ENCODE peak calls at places on chromosome 20, in six cellular contexts. W is Caco-2; P is AG04449; M is cardiac fibroblast; F is CD4-positive, alpha-beta memory T cell; Q is ovary. R is an unnamed sample.

GRCh38 chr20:51628533-51629398 is 86.2 kb upstream of the NFATC2 start:
- DNase-seq in W (no peak), P (no peak), M (peak; percentile 79), F (no peak), Q (no peak), R (peak; percentile 66)

GRCh38 chr20:20711413-20711812 is 1.0 kb downstream of the RALGAPA2 start:
- DNase-seq in W (peak; percentile 40), P (no peak), M (no peak), F (no peak), Q (no peak), R (no peak)

GRCh38 chr20:41173791-41174341 is 36.5 kb downstream of the PLCG1 start:
- DNase-seq in W (peak; percentile 41), P (no peak), M (no peak), F (no peak), Q (no peak), R (no peak)

GRCh38 chr20:10579942-10580341 is 93.9 kb downstream of the JAG1 start:
- DNase-seq in W (no peak), P (no peak), M (no peak), F (no peak), Q (no peak), R (no peak)

GRCh38 chr20:2169456-2170088 is 67.9 kb downstream of the STK35 start:
- DNase-seq in W (no peak), P (no peak), M (no peak), F (no peak), Q (no peak), R (no peak)

GRCh38 chr20:1391640-1392442 is 1.0 kb downstream of the FKBP1A start:
- DNase-seq in W (no peak), P (no peak), M (peak; percentile 82), F (no peak), Q (no peak), R (peak; percentile 51)

GRCh38 chr20:21820688-21821087 is 115.2 kb downstream of the PAX1 start:
- DNase-seq in W (no peak), P (no peak), M (no peak), F (no peak), Q (no peak), R (no peak)

GRCh38 chr20:60123652-60124051 is 165.4 kb downstream of the CDH26 start:
- DNase-seq in W (no peak), P (no peak), M (no peak), F (no peak), Q (no peak), R (no peak)

GRCh38 chr20:46946796-46947195 is 52.2 kb downstream of the EYA2 start:
- DNase-seq in W (no peak), P (no peak), M (peak; percentile 39), F (no peak), Q (no peak), R (no peak)

GRCh38 chr20:25394996-25395395 is 4.4 kb upstream of the ABHD12 start:
- DNase-seq in W (no peak), P (no peak), M (no peak), F (no peak), Q (no peak), R (no peak)

GRCh38 chr20:57622579-57623381 is 2.6 kb upstream of the ZBP1 start:
- DNase-seq in W (peak; percentile 81), P (no peak), M (peak; percentile 35), F (peak; percentile 64), Q (no peak), R (peak; percentile 18)

DNA sequence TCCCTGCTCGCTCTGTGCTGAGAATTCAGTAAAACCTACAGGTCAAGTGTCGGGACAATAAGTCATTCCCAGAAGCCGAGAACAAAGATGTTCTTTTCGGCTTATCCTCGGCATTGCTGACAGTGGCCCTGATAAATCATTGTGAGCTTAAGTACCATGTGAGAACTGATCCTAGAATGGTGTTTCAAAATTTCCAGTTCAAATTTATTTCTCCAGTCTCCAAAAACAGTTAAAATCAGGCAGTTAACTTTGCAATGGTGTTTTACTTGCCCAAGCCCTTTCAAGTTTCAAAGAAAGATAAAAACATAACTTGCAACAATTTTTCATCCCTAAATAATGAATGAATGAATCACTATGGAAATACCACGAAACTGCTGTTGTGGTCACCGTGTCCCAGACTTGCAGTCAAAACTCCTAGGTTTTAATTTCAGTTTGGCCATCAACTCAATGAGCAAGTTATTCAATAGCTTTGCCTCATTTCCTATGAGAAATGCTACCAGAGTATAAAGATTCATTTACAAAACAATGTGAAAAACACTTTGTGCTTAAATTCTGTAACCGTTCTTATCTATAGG is 4.3 kb downstream of the ATP5F1E start:
- DNase-seq in W (no peak), P (no peak), M (peak; percentile 42), F (no peak), Q (no peak), R (no peak)
- H3K4me3 ChIP-seq in W (no peak overlapping the region), P (peak overlapping the region; percentile 7), M (no peak overlapping the region), F (no peak overlapping the region), Q (no peak overlapping the region), R (no peak overlapping the region)

DNA sequence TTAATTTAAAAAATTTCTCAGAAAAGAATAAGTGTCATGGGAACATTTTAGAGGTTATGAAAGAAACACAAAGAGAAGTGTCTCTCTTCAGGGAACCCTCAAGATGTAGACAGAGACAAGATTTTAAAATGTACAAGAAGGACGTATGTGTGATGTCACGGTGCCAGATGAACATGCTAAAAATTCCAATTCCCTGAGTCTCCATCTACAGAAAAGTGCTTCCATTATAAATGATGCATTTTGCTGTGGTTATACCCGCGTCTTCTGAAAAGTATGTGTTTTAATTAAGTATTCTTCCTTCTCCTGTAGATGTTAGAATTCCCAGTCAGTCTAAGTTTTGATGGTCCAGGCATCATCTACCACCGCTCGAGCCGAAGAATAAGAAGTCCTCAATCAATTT is 489.1 kb downstream of the PREX1 start:
- DNase-seq in W (no peak), P (peak; percentile 49), M (peak; percentile 71), F (no peak), Q (no peak), R (peak; percentile 25)
- H3K4me3 ChIP-seq in W (no peak overlapping the region), P (peak overlapping the region; percentile 6), M (no peak overlapping the region), F (no peak overlapping the region), Q (no peak overlapping the region), R (no peak overlapping the region)

GRCh38 chr20:37333848-37334318 is 12.1 kb upstream of the SRC start:
- DNase-seq in W (no peak), P (no peak), M (no peak), F (no peak), Q (no peak), R (no peak)

GRCh38 chr20:37330316-37330715 is 15.6 kb upstream of the SRC start:
- DNase-seq in W (no peak), P (no peak), M (no peak), F (no peak), Q (no peak), R (no peak)

GRCh38 chr20:37329481-37330165 is 16.3 kb upstream of the SRC start:
- DNase-seq in W (no peak), P (no peak), M (no peak), F (no peak), Q (no peak), R (no peak)

GRCh38 chr20:37333130-37333847 is 12.7 kb upstream of the SRC start:
- DNase-seq in W (no peak), P (no peak), M (no peak), F (no peak), Q (no peak), R (no peak)

DNA sequence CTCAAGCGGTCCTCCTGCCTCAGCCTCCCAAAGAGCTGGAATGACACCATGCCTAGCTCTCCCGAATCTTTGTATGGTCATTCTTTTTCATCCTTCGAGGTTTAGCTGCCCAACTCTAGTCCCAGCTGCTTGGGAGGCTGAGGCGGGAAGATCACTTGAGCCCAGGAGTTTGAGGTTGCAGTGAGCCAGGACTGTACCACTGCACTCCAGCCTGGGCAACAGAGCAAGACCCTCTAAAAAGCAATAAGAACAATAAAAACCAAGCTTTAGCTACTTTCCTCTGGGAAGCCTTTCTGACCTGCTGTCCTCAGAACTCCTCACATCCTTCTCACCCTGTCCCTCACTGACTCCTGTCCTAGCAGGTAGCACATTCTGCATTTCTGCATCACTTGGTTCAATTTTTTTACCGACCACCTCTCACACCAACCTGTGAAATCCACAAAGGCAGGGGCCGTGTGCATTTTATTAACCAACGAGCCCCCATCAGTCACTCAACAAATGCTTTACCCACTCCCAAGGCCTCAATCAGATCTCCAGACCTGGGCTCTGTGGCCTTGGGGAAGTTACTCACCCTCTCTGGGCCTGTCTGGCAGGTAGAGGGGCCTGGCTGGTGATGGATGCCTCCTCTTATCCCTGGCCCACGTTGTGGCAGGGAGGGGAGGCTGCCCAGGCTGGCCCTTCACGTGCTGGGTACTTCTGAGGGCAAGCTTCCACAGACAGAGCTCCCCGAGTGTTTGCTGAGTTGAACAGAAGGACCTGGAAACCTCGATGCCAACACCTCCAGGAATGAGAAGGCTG is 14.7 kb upstream of the SRC start:
- DNase-seq in W (no peak), P (no peak), M (no peak), F (no peak), Q (no peak), R (no peak)
- H3K4me3 ChIP-seq in W (no peak overlapping the region), P (no peak overlapping the region), M (no peak overlapping the region), F (no peak overlapping the region), Q (no peak overlapping the region), R (no peak overlapping the region)

GRCh38 chr20:36541227-36542018 is at the start of gene MYL9:
- DNase-seq in W (peak; percentile 97), P (no peak), M (peak; percentile 85), F (no peak), Q (peak; percentile 96), R (peak; percentile 33)

GRCh38 chr20:36542019-36542488 is 735 bp downstream of the MYL9 start:
- DNase-seq in W (peak; percentile 82), P (no peak), M (peak; percentile 64), F (no peak), Q (peak; percentile 61), R (peak; percentile 5)

GRCh38 chr20:36538026-36538764 is 3.1 kb upstream of the MYL9 start:
- DNase-seq in W (no peak), P (no peak), M (peak; percentile 86), F (no peak), Q (no peak), R (peak; percentile 39)

GRCh38 chr20:36542516-36543186 is 1.3 kb downstream of the MYL9 start:
- DNase-seq in W (no peak), P (no peak), M (no peak), F (no peak), Q (no peak), R (no peak)

DNA sequence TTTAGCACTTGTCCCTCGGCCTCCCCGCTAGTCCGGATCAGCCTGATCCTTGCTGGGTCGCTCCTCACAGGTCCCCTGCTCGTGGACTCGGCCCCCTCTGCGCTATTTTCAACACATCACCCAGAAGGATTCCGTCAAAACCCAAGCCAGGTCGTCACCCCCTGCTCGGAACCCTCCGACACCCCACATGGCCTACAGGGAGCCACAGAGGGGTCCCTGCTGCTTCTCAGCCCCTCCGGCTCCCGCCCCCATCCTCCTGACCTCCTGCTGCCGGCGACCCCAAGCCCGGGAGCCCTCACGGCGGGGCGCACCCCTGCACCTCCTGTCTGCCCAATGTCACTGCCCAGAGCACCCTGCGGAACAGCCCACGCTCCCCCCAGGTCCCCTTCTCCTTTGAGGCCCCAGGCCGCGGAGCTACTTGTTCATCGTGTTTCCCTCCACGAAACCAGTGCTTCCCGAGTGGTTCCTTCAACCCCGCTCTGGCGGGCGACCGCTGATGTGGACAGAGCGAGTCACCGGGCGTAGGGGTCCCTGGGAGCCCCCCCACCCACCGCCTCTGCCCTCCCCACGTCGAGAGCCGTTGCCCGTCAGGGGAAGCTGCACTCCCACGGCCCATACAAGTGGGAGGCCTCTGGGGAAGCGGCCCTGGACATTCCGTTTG is 638 bp upstream of the MYL9 start:
- DNase-seq in W (no peak), P (no peak), M (no peak), F (no peak), Q (peak; percentile 51), R (peak; percentile 5)
- H3K4me3 ChIP-seq in W (peak overlapping the region; percentile 68), P (peak overlapping the region; percentile 90), M (peak overlapping the region; percentile 3), F (no peak overlapping the region), Q (peak overlapping the region; percentile 90), R (peak overlapping the region; percentile 87)

GRCh38 chr20:45100563-45101245 is at the start of gene KCNS1:
- DNase-seq in W (no peak), P (no peak), M (peak; percentile 33), F (no peak), Q (no peak), R (no peak)
- H3K4me3 ChIP-seq in W (no peak within 1 kb of the TSS), P (peak within 1 kb of the TSS; percentile 25), M (peak within 1 kb of the TSS; percentile 19), F (no peak within 1 kb of the TSS), Q (no peak within 1 kb of the TSS), R (peak within 1 kb of the TSS; percentile 28)

GRCh38 chr20:62030357-62030756 is 35.3 kb downstream of the TAF4 start:
- DNase-seq in W (no peak), P (no peak), M (no peak), F (no peak), Q (no peak), R (no peak)
- H3K4me3 ChIP-seq in W (no peak overlapping the region), P (no peak overlapping the region), M (no peak overlapping the region), F (no peak overlapping the region), Q (no peak overlapping the region), R (no peak overlapping the region)

R was measured in skeletal muscle cell.